ENCODE peak calls at places on chromosomes 4 and X, in four cellular contexts. B is AG04450, O is tibial artery, D is GM23338. F is an unnamed sample.

GRCh38 chrX:28398352-28398751 is 188.9 kb upstream of the IL1RAPL1 start:
- DNase-seq in B (no peak), D (no peak), O (no peak), F (no peak)

GRCh38 chr4:1347410-1347864 is 429 bp downstream of the UVSSA start:
- DNase-seq in D (peak), B (peak), O (peak), F (peak)

GRCh38 chrX:39653656-39654055 is 444.1 kb downstream of the BCOR start:
- DNase-seq in B (no peak), O (no peak), D (peak), F (no peak)

GRCh38 chrX:54358424-54359211 is 772 bp upstream of the WNK3 start:
- DNase-seq in B (peak), O (peak), D (peak), F (peak)

GRCh38 chr4:17155486-17155885 is 257.0 kb upstream of the LDB2 start:
- DNase-seq in B (no peak), D (no peak), O (no peak), F (no peak)

GRCh38 chrX:108020631-108021030 is 24.2 kb upstream of the VSIG1 start:
- DNase-seq in B (no peak), O (no peak), D (peak), F (no peak)

GRCh38 chr4:150216725-150217124 is 138.5 kb downstream of the DCLK2 start:
- DNase-seq in D (no peak), B (no peak), O (no peak), F (no peak)

GRCh38 chr4:769511-769910 is 56.4 kb downstream of the CPLX1 start:
- DNase-seq in B (no peak), O (no peak), D (no peak), F (no peak)

GRCh38 chr4:3312362-3312761 is 19.5 kb downstream of the RGS12 start:
- DNase-seq in D (no peak), O (no peak), B (no peak), F (no peak)

GRCh38 chrX:150546711-150547153 is 21.7 kb upstream of the MTM1 start:
- DNase-seq in B (no peak), O (peak), D (no peak), F (no peak)

GRCh38 chrX:46686003-46686645 is 72.8 kb downstream of the SLC9A7 start:
- DNase-seq in D (peak), O (no peak), B (no peak), F (peak)

GRCh38 chr4:1712216-1713002 is at the start of gene SLBP:
- DNase-seq in D (peak), B (peak), O (peak), F (peak)

GRCh38 chrX:39900788-39901170 is 197.0 kb downstream of the BCOR start:
- DNase-seq in B (no peak), D (peak), O (no peak), F (no peak)

GRCh38 chr4:71268156-71268555 is 70.7 kb upstream of the SLC4A4 start:
- DNase-seq in D (no peak), O (no peak), B (no peak), F (no peak)